ENCODE peak calls at places on chromosomes 6 and 20, in eight cellular contexts. H is BJ, O is HepG2, X is AG04450, L is psoas muscle, J is choroid plexus epithelial cell, K is suprapubic skin, I is thoracic aorta. V is an unnamed sample.

GRCh38 chr6:24642061-24642460 is 3.9 kb downstream of the KIAA0319 start:
- DNase-seq in H (no peak), O (no peak), X (no peak), L (no peak), J (no peak), K (no peak), I (no peak), V (no peak)

GRCh38 chr20:6029538-6029937 is 24.3 kb downstream of the LRRN4 start:
- DNase-seq in H (no peak), O (no peak), X (no peak), L (no peak), J (peak; percentile 51), K (no peak), I (no peak), V (no peak)

GRCh38 chr20:35040090-35040489 is 52.5 kb downstream of the TRPC4AP start:
- DNase-seq in H (no peak), O (no peak), X (no peak), L (no peak), J (no peak), K (no peak), I (no peak), V (no peak)

GRCh38 chr6:85124472-85125428 is 325.1 kb upstream of the NT5E start:
- DNase-seq in H (no peak), O (no peak), X (no peak), L (no peak), J (peak; percentile 72), K (no peak), I (no peak), V (no peak)

GRCh38 chr20:7772376-7772775 is 167.9 kb downstream of the HAO1 start:
- DNase-seq in H (no peak), O (no peak), X (peak; percentile 32), L (no peak), J (peak; percentile 58), K (no peak), I (no peak), V (no peak)

GRCh38 chr6:36740818-36741179 is 43.2 kb downstream of the RAB44 start:
- DNase-seq in H (no peak), O (no peak), X (no peak), L (no peak), J (no peak), K (no peak), I (no peak), V (no peak)

GRCh38 chr6:26331809-26332226 is 33.2 kb upstream of the BTN3A2 start:
- DNase-seq in H (no peak), O (no peak), X (no peak), L (no peak), J (no peak), K (no peak), I (no peak), V (no peak)

GRCh38 chr6:132464538-132465256 is 48.2 kb downstream of the STX7 start:
- DNase-seq in H (no peak), O (peak; percentile 32), X (no peak), L (no peak), J (peak; percentile 39), K (no peak), I (no peak), V (no peak)

GRCh38 chr20:36179170-36179945 is 24.8 kb downstream of the EPB41L1 start:
- DNase-seq in H (no peak), O (no peak), X (no peak), L (no peak), J (no peak), K (no peak), I (no peak), V (no peak)

GRCh38 chr20:15599961-15600360 is 973.3 kb downstream of the KIF16B start:
- DNase-seq in H (no peak), O (no peak), X (no peak), L (no peak), J (no peak), K (no peak), I (no peak), V (no peak)

GRCh38 chr6:20833881-20834515 is 299.7 kb downstream of the CDKAL1 start:
- DNase-seq in H (no peak), O (no peak), X (no peak), L (no peak), J (no peak), K (no peak), I (no peak), V (no peak)

GRCh38 chr20:62961310-62961783 is 8.8 kb downstream of the SLC17A9 start:
- DNase-seq in H (no peak), O (no peak), X (no peak), L (no peak), J (peak; percentile 38), K (no peak), I (no peak), V (no peak)
- TF ChIP-seq CTCF in H (no peak), O (peak; percentile 24), X (no peak), L (no peak), J (no peak), K (no peak), I (no peak), V (no peak)

GRCh38 chr6:86193821-86194220 is 551.1 kb upstream of the SYNCRIP start:
- DNase-seq in H (no peak), O (no peak), X (no peak), L (no peak), J (no peak), K (no peak), I (no peak), V (no peak)

DNA sequence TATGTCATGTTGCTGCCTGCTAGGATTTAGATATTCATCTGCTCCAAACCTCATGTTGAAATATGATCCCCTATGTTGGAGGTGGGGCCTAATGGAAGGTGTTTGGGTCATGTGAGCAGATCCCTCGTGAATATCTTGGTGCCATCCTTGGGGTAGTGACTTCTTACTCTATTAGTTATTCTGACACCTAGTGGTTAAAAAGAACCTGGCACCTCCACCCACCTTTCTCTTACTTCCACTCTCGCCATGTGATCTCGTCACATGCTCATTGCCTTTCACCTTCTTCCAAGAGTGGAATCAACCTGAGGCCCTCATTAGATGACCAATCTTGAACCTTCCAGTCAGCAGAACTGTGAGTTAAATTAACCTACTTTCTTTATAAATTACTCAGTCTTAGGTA is 549.4 kb upstream of the SYNCRIP start:
- DNase-seq in H (no peak), O (peak; percentile 11), X (no peak), L (no peak), J (peak; percentile 6), K (no peak), I (no peak), V (no peak)
- TF ChIP-seq CTCF in H (peak; percentile 14), O (peak; percentile 49), X (peak; percentile 20), L (no peak), J (peak; percentile 16), K (no peak), I (no peak), V (no peak)

DNA sequence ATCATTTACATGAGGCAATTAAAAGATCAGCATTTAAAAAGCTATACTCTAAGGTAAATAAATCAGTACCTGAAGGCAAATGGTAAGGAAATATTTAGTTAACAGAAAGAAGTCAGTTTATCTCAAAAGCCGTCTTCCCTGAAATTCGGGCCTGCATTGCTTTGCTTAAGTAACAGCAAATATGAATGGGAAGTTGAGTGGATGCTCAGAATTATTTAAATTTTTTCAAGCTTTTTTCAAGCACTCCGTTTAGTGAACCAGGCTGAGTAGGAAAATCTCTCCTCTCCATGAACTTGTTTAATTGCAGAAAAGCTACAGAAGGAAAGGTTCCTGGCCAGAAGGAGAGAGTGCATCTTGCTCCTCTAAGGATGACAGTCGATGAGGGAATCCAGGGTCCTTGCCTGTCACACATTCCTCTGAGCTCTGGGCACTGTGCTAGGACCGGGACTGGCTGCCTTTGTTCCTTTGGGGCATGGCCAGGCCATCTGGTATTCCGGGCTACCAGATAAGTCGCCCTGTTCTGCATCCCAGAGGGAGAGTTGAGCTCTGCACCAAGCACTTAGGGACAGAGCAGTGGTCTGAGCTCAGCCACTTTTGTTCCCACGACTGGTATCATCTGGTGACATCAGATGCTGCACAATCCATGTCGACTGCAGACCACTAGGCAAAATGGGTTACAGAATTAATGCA is 77.6 kb downstream of the RIN2 start:
- DNase-seq in H (no peak), O (no peak), X (no peak), L (no peak), J (no peak), K (no peak), I (no peak), V (no peak)
- TF ChIP-seq CTCF in H (no peak), O (no peak), X (no peak), L (no peak), J (no peak), K (no peak), I (no peak), V (no peak)

DNA sequence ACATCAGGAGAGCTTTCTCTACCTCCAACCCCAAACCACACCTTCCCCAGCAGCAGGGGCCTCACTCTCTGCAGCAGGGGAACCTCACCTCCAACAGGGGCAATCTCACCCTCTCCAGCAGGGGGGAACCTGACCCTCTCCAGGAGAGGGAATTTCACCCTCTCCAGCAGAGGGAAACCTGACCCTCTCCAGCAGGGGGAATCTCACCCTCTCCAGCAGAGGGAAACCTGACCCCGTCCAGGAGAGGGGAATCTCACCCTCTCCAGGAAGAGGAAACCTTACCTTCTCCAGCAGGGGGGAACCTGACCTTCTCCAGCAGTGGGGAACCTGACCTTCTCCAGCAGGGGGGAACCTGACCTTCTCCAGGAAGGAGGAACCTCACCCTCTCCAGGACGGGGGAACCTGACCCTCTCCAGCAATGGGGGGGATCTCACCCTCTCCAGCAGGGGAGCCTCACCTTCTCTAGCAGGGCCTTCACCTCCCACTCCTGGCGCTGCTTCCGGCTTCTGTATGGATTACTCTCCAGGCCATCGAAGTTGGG is 3.1 kb downstream of the B3GALT4 start:
- DNase-seq in H (no peak), O (peak; percentile 93), X (no peak), L (no peak), J (peak; percentile 69), K (peak; percentile 65), I (no peak), V (no peak)
- TF ChIP-seq CTCF in H (peak; percentile 60), O (peak; percentile 83), X (peak; percentile 64), L (peak; percentile 19), J (peak; percentile 69), K (peak; percentile 49), I (peak; percentile 24), V (no peak)

GRCh38 chr20:4950841-4951240 is 50.5 kb downstream of the SLC23A2 start:
- DNase-seq in H (no peak), O (no peak), X (no peak), L (no peak), J (no peak), K (no peak), I (no peak), V (no peak)

GRCh38 chr20:4950437-4950836 is 50.9 kb downstream of the SLC23A2 start:
- DNase-seq in H (no peak), O (no peak), X (no peak), L (no peak), J (no peak), K (no peak), I (no peak), V (no peak)

GRCh38 chr20:4947817-4948559 is 53.3 kb downstream of the SLC23A2 start:
- DNase-seq in H (no peak), O (no peak), X (no peak), L (no peak), J (no peak), K (no peak), I (no peak), V (no peak)

GRCh38 chr20:4951299-4951698 is 50.0 kb downstream of the SLC23A2 start:
- DNase-seq in H (no peak), O (no peak), X (no peak), L (no peak), J (peak; percentile 87), K (no peak), I (peak; percentile 27), V (no peak)

DNA sequence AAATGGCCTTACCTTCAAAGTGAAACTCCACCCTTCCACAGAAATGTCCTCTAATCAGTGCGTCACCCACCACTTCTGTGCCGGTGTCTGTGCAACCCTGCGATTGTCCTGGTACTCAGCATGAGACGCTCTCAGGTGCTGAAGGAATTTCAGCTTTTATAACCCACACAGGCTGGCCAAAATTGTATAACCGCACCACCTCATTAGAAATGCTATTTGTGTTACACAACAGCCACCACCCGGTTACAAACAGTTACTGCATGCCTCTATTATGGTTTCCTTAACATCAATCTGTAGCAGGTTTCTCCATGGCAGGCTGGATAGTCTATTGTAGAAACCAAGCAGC is 51.5 kb downstream of the SLC23A2 start:
- DNase-seq in H (no peak), O (peak; percentile 30), X (no peak), L (no peak), J (peak; percentile 73), K (no peak), I (no peak), V (no peak)
- TF ChIP-seq CTCF in H (peak; percentile 64), O (peak; percentile 67), X (peak; percentile 78), L (peak; percentile 27), J (peak; percentile 71), K (peak; percentile 62), I (peak; percentile 66), V (no peak)

V was measured in omental fat pad.